ENCODE peak calls at places on chromosomes 5 and 9, in seven cellular contexts. One of them, this sample, is unnamed.

GRCh38 chr5:147852365-147852764 is 20.9 kb upstream of the SPINK1 start:
- DNase-seq in mucosa of descending colon: no peak
- DNase-seq in IMR-90: no peak
- DNase-seq in HL-60: no peak
- DNase-seq in foreskin fibroblast: no peak
- DNase-seq in HFF-Myc: no peak
- DNase-seq in brain microvascular endothelial cell: no peak
- DNase-seq in this sample: no peak

GRCh38 chr5:104344809-104345512 is 782.4 kb upstream of the NUDT12 start:
- DNase-seq in mucosa of descending colon: no peak
- DNase-seq in IMR-90: peak; percentile 1
- DNase-seq in HL-60: no peak
- DNase-seq in foreskin fibroblast: peak; percentile 19
- DNase-seq in HFF-Myc: no peak
- DNase-seq in brain microvascular endothelial cell: peak; percentile 83
- DNase-seq in this sample: no peak

GRCh38 chr5:139925650-139926640 is 117.2 kb downstream of the NRG2 start:
- DNase-seq in mucosa of descending colon: no peak
- DNase-seq in IMR-90: no peak
- DNase-seq in HL-60: no peak
- DNase-seq in foreskin fibroblast: no peak
- DNase-seq in HFF-Myc: no peak
- DNase-seq in brain microvascular endothelial cell: no peak
- DNase-seq in this sample: peak; percentile 63

GRCh38 chr5:163913548-163913947 is 408.1 kb downstream of the MAT2B start:
- DNase-seq in mucosa of descending colon: no peak
- DNase-seq in IMR-90: peak; percentile 14
- DNase-seq in HL-60: no peak
- DNase-seq in foreskin fibroblast: no peak
- DNase-seq in HFF-Myc: no peak
- DNase-seq in brain microvascular endothelial cell: no peak
- DNase-seq in this sample: no peak

GRCh38 chr9:99870126-99870525 is 36.3 kb upstream of the STX17 start:
- DNase-seq in mucosa of descending colon: no peak
- DNase-seq in IMR-90: peak; percentile 20
- DNase-seq in HL-60: no peak
- DNase-seq in foreskin fibroblast: no peak
- DNase-seq in HFF-Myc: no peak
- DNase-seq in brain microvascular endothelial cell: peak; percentile 77
- DNase-seq in this sample: no peak

GRCh38 chr5:129228577-129228976 is 134.0 kb downstream of the ISOC1 start:
- DNase-seq in mucosa of descending colon: no peak
- DNase-seq in IMR-90: no peak
- DNase-seq in HL-60: no peak
- DNase-seq in foreskin fibroblast: no peak
- DNase-seq in HFF-Myc: no peak
- DNase-seq in brain microvascular endothelial cell: no peak
- DNase-seq in this sample: no peak

GRCh38 chr9:18587988-18588387 is 114.0 kb downstream of the ADAMTSL1 start:
- DNase-seq in mucosa of descending colon: no peak
- DNase-seq in IMR-90: peak; percentile 19
- DNase-seq in HL-60: no peak
- DNase-seq in foreskin fibroblast: no peak
- DNase-seq in HFF-Myc: no peak
- DNase-seq in brain microvascular endothelial cell: peak; percentile 56
- DNase-seq in this sample: no peak

GRCh38 chr5:179558912-179559279 is 8.5 kb downstream of the RUFY1 start:
- DNase-seq in mucosa of descending colon: peak; percentile 74
- DNase-seq in IMR-90: peak; percentile 10
- DNase-seq in HL-60: peak; percentile 35
- DNase-seq in foreskin fibroblast: peak; percentile 23
- DNase-seq in HFF-Myc: no peak
- DNase-seq in brain microvascular endothelial cell: peak; percentile 32
- DNase-seq in this sample: no peak

GRCh38 chr9:122865300-122865699 is 36.9 kb upstream of the PDCL start:
- DNase-seq in mucosa of descending colon: no peak
- DNase-seq in IMR-90: no peak
- DNase-seq in HL-60: no peak
- DNase-seq in foreskin fibroblast: no peak
- DNase-seq in HFF-Myc: no peak
- DNase-seq in brain microvascular endothelial cell: no peak
- DNase-seq in this sample: no peak

GRCh38 chr9:89543621-89544279 is 45.8 kb upstream of the SEMA4D start:
- DNase-seq in mucosa of descending colon: no peak
- DNase-seq in IMR-90: no peak
- DNase-seq in HL-60: no peak
- DNase-seq in foreskin fibroblast: no peak
- DNase-seq in HFF-Myc: no peak
- DNase-seq in brain microvascular endothelial cell: no peak
- DNase-seq in this sample: no peak

GRCh38 chr9:137160054-137160425 is 9.8 kb downstream of the LRRC26 start:
- DNase-seq in mucosa of descending colon: no peak
- DNase-seq in IMR-90: no peak
- DNase-seq in HL-60: no peak
- DNase-seq in foreskin fibroblast: no peak
- DNase-seq in HFF-Myc: no peak
- DNase-seq in brain microvascular endothelial cell: no peak
- DNase-seq in this sample: no peak

GRCh38 chr5:82597437-82597836 is 319.3 kb upstream of the RPS23 start:
- DNase-seq in mucosa of descending colon: no peak
- DNase-seq in IMR-90: no peak
- DNase-seq in HL-60: no peak
- DNase-seq in foreskin fibroblast: no peak
- DNase-seq in HFF-Myc: no peak
- DNase-seq in brain microvascular endothelial cell: no peak
- DNase-seq in this sample: no peak

GRCh38 chr9:13705913-13706312 is 426.4 kb upstream of the MPDZ start:
- DNase-seq in mucosa of descending colon: no peak
- DNase-seq in IMR-90: peak; percentile 25
- DNase-seq in HL-60: no peak
- DNase-seq in foreskin fibroblast: peak; percentile 7
- DNase-seq in HFF-Myc: no peak
- DNase-seq in brain microvascular endothelial cell: peak; percentile 86
- DNase-seq in this sample: no peak

DNA sequence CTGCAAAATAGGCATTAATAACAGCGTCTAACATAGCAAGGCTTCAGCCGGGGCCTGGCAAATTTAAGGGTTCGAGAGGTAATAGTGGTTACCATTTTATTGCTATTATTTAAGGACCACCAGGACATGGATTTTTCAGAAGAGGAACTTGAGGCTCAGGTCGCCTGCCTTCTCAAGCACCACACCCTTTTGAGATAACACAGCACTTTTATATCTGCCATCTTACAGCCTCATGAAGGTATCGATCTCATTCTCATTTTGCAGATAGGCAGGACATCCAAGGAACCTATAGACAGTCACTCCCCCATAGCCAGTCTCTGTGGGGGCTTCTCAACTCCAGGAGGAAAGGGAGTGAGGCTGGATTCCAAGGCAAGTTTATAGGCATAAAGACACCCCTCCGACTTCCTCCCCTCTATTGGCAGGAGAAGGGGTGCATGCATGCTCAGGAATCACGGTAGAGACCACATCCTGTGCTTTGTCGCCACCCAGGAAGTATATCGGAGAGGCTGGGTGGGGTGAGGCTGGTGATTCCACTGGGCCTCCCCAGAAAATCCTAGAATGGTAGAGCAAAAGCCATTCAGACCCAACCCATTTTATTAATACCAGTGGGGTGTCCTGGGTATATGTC is 2.3 kb downstream of the ANXA6 start:
- DNase-seq in mucosa of descending colon: peak; percentile 46
- DNase-seq in IMR-90: peak; percentile 27
- DNase-seq in HL-60: peak; percentile 50
- DNase-seq in foreskin fibroblast: no peak
- DNase-seq in HFF-Myc: no peak
- DNase-seq in brain microvascular endothelial cell: no peak
- DNase-seq in this sample: peak; percentile 41
- H3K4me3 ChIP-seq in mucosa of descending colon: no peak overlapping the region
- H3K4me3 ChIP-seq in IMR-90: peak overlapping the region; percentile 79
- H3K4me3 ChIP-seq in HL-60: peak overlapping the region; percentile 72
- H3K4me3 ChIP-seq in foreskin fibroblast: peak overlapping the region; percentile 95
- H3K4me3 ChIP-seq in HFF-Myc: peak overlapping the region; percentile 68
- H3K4me3 ChIP-seq in brain microvascular endothelial cell: peak overlapping the region; percentile 91
- H3K4me3 ChIP-seq in this sample: peak overlapping the region; percentile 86

GRCh38 chr5:4345850-4346249 is 750.2 kb downstream of the IRX1 start:
- DNase-seq in mucosa of descending colon: no peak
- DNase-seq in IMR-90: no peak
- DNase-seq in HL-60: no peak
- DNase-seq in foreskin fibroblast: no peak
- DNase-seq in HFF-Myc: no peak
- DNase-seq in brain microvascular endothelial cell: no peak
- DNase-seq in this sample: no peak

GRCh38 chr5:4348919-4349318 is 753.3 kb downstream of the IRX1 start:
- DNase-seq in mucosa of descending colon: no peak
- DNase-seq in IMR-90: no peak
- DNase-seq in HL-60: no peak
- DNase-seq in foreskin fibroblast: no peak
- DNase-seq in HFF-Myc: no peak
- DNase-seq in brain microvascular endothelial cell: no peak
- DNase-seq in this sample: no peak

DNA sequence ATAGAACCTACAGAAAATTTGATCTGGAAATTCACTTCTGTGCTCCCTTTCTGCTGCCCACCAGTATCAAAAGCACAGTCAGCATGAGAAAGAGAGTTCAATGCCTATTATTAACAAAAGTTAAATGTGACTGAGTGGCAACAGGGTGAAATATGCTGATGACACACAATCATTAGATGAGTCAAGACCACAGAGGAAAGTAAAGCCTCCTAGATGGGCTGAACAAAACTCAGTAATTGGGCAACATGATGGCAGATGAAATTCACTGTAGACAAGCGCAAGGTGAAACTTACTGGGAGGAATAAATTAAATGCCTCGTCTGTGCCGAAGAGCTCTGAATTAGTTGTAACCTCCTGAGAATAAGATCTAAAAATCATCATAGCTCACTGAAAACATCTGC is 752.8 kb downstream of the IRX1 start:
- DNase-seq in mucosa of descending colon: no peak
- DNase-seq in IMR-90: no peak
- DNase-seq in HL-60: no peak
- DNase-seq in foreskin fibroblast: no peak
- DNase-seq in HFF-Myc: no peak
- DNase-seq in brain microvascular endothelial cell: no peak
- DNase-seq in this sample: no peak
- H3K4me3 ChIP-seq in mucosa of descending colon: no peak overlapping the region
- H3K4me3 ChIP-seq in IMR-90: no peak overlapping the region
- H3K4me3 ChIP-seq in HL-60: no peak overlapping the region
- H3K4me3 ChIP-seq in foreskin fibroblast: no peak overlapping the region
- H3K4me3 ChIP-seq in HFF-Myc: no peak overlapping the region
- H3K4me3 ChIP-seq in brain microvascular endothelial cell: no peak overlapping the region
- H3K4me3 ChIP-seq in this sample: no peak overlapping the region

DNA sequence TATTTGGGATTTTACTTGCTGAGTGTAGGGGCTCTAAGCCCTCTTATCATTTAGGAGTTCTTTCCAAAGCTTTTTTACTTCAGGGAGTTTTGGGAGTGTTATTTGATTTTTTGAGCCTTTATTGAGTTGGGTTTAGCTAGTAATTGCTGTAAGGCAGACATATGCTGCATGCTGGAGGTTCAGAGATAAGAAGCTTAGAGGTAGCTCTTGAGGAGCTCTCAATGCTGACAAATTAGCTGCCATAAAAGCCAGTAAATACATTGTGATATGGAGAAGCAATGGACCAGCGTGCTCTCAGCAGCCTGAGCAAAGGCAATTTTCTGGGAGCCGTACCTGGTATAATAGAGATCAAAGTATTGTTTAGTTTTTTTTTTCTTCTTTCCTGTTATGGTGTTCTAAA is 11.6 kb downstream of the ARHGEF28 start:
- DNase-seq in mucosa of descending colon: no peak
- DNase-seq in IMR-90: no peak
- DNase-seq in HL-60: no peak
- DNase-seq in foreskin fibroblast: no peak
- DNase-seq in HFF-Myc: no peak
- DNase-seq in brain microvascular endothelial cell: no peak
- DNase-seq in this sample: no peak
- H3K4me3 ChIP-seq in mucosa of descending colon: no peak overlapping the region
- H3K4me3 ChIP-seq in IMR-90: no peak overlapping the region
- H3K4me3 ChIP-seq in HL-60: no peak overlapping the region
- H3K4me3 ChIP-seq in foreskin fibroblast: no peak overlapping the region
- H3K4me3 ChIP-seq in HFF-Myc: no peak overlapping the region
- H3K4me3 ChIP-seq in brain microvascular endothelial cell: no peak overlapping the region
- H3K4me3 ChIP-seq in this sample: no peak overlapping the region

GRCh38 chr5:170633235-170634041 is 129.6 kb downstream of the KCNIP1 start:
- DNase-seq in mucosa of descending colon: peak; percentile 46
- DNase-seq in IMR-90: peak; percentile 65
- DNase-seq in HL-60: no peak
- DNase-seq in foreskin fibroblast: peak; percentile 71
- DNase-seq in HFF-Myc: peak; percentile 71
- DNase-seq in brain microvascular endothelial cell: peak; percentile 71
- DNase-seq in this sample: no peak

GRCh38 chr5:170631471-170632195 is 127.8 kb downstream of the KCNIP1 start:
- DNase-seq in mucosa of descending colon: no peak
- DNase-seq in IMR-90: no peak
- DNase-seq in HL-60: no peak
- DNase-seq in foreskin fibroblast: no peak
- DNase-seq in HFF-Myc: no peak
- DNase-seq in brain microvascular endothelial cell: no peak
- DNase-seq in this sample: no peak

GRCh38 chr5:170634236-170634990 is 130.6 kb downstream of the KCNIP1 start:
- DNase-seq in mucosa of descending colon: no peak
- DNase-seq in IMR-90: no peak
- DNase-seq in HL-60: no peak
- DNase-seq in foreskin fibroblast: no peak
- DNase-seq in HFF-Myc: no peak
- DNase-seq in brain microvascular endothelial cell: no peak
- DNase-seq in this sample: no peak

GRCh38 chr5:170632266-170632984 is 128.6 kb downstream of the KCNIP1 start:
- DNase-seq in mucosa of descending colon: no peak
- DNase-seq in IMR-90: no peak
- DNase-seq in HL-60: no peak
- DNase-seq in foreskin fibroblast: no peak
- DNase-seq in HFF-Myc: no peak
- DNase-seq in brain microvascular endothelial cell: no peak
- DNase-seq in this sample: no peak

GRCh38 chr5:170632985-170633234 is 129.1 kb downstream of the KCNIP1 start:
- DNase-seq in mucosa of descending colon: peak; percentile 48
- DNase-seq in IMR-90: no peak
- DNase-seq in HL-60: peak; percentile 11
- DNase-seq in foreskin fibroblast: no peak
- DNase-seq in HFF-Myc: no peak
- DNase-seq in brain microvascular endothelial cell: no peak
- DNase-seq in this sample: peak; percentile 51
- H3K4me3 ChIP-seq in mucosa of descending colon: no peak overlapping the region
- H3K4me3 ChIP-seq in IMR-90: no peak overlapping the region
- H3K4me3 ChIP-seq in HL-60: no peak overlapping the region
- H3K4me3 ChIP-seq in foreskin fibroblast: peak overlapping the region; percentile 43
- H3K4me3 ChIP-seq in HFF-Myc: peak overlapping the region; percentile 20
- H3K4me3 ChIP-seq in brain microvascular endothelial cell: peak overlapping the region; percentile 13
- H3K4me3 ChIP-seq in this sample: peak overlapping the region; percentile 56

GRCh38 chr9:95027914-95028854 is 289.3 kb downstream of the FANCC start:
- DNase-seq in mucosa of descending colon: no peak
- DNase-seq in IMR-90: no peak
- DNase-seq in HL-60: no peak
- DNase-seq in foreskin fibroblast: no peak
- DNase-seq in HFF-Myc: no peak
- DNase-seq in brain microvascular endothelial cell: no peak
- DNase-seq in this sample: no peak
- H3K4me3 ChIP-seq in mucosa of descending colon: no peak overlapping the region
- H3K4me3 ChIP-seq in IMR-90: no peak overlapping the region
- H3K4me3 ChIP-seq in HL-60: no peak overlapping the region
- H3K4me3 ChIP-seq in foreskin fibroblast: no peak overlapping the region
- H3K4me3 ChIP-seq in HFF-Myc: no peak overlapping the region
- H3K4me3 ChIP-seq in brain microvascular endothelial cell: no peak overlapping the region
- H3K4me3 ChIP-seq in this sample: no peak overlapping the region

GRCh38 chr9:33081128-33081851 is 4.8 kb upstream of the SMU1 start:
- DNase-seq in mucosa of descending colon: peak; percentile 77
- DNase-seq in IMR-90: peak; percentile 88
- DNase-seq in HL-60: peak; percentile 86
- DNase-seq in foreskin fibroblast: peak; percentile 69
- DNase-seq in HFF-Myc: peak; percentile 83
- DNase-seq in brain microvascular endothelial cell: peak; percentile 80
- DNase-seq in this sample: peak; percentile 30
- H3K4me3 ChIP-seq in mucosa of descending colon: no peak overlapping the region
- H3K4me3 ChIP-seq in IMR-90: no peak overlapping the region
- H3K4me3 ChIP-seq in HL-60: no peak overlapping the region
- H3K4me3 ChIP-seq in foreskin fibroblast: peak overlapping the region; percentile 38
- H3K4me3 ChIP-seq in HFF-Myc: peak overlapping the region; percentile 20
- H3K4me3 ChIP-seq in brain microvascular endothelial cell: peak overlapping the region; percentile 36
- H3K4me3 ChIP-seq in this sample: no peak overlapping the region